ENCODE peak calls at places on chromosomes 13 and 19, in ten cellular contexts. One of them, this sample, is unnamed.

GRCh38 chr13:71643466-71643865 is 223.5 kb downstream of the DACH1 start:
- DNase-seq in psoas muscle: no peak
- DNase-seq in upper lobe of right lung: no peak
- DNase-seq in transverse colon: no peak
- DNase-seq in tibial artery: no peak
- DNase-seq in brain microvascular endothelial cell: no peak
- DNase-seq in Panc1: no peak
- DNase-seq in IMR-90: no peak
- DNase-seq in GM23338: no peak
- DNase-seq in tibial nerve: no peak
- DNase-seq in this sample: no peak

GRCh38 chr13:28584873-28585317 is 74.0 kb upstream of the POMP start:
- DNase-seq in psoas muscle: no peak
- DNase-seq in upper lobe of right lung: no peak
- DNase-seq in transverse colon: no peak
- DNase-seq in tibial artery: no peak
- DNase-seq in brain microvascular endothelial cell: no peak
- DNase-seq in Panc1: no peak
- DNase-seq in IMR-90: peak; percentile 71
- DNase-seq in GM23338: no peak
- DNase-seq in tibial nerve: no peak
- DNase-seq in this sample: no peak

GRCh38 chr13:95058680-95059079 is 242.6 kb downstream of the ABCC4 start:
- DNase-seq in psoas muscle: peak; percentile 68
- DNase-seq in upper lobe of right lung: no peak
- DNase-seq in transverse colon: no peak
- DNase-seq in tibial artery: no peak
- DNase-seq in brain microvascular endothelial cell: no peak
- DNase-seq in Panc1: no peak
- DNase-seq in IMR-90: no peak
- DNase-seq in GM23338: no peak
- DNase-seq in tibial nerve: no peak
- DNase-seq in this sample: no peak

GRCh38 chr13:32947886-32948285 is 68.3 kb upstream of the KL start:
- DNase-seq in psoas muscle: no peak
- DNase-seq in upper lobe of right lung: no peak
- DNase-seq in transverse colon: no peak
- DNase-seq in tibial artery: no peak
- DNase-seq in brain microvascular endothelial cell: no peak
- DNase-seq in Panc1: no peak
- DNase-seq in IMR-90: no peak
- DNase-seq in GM23338: no peak
- DNase-seq in tibial nerve: no peak
- DNase-seq in this sample: no peak

GRCh38 chr13:30061217-30061616 is 210.8 kb upstream of the UBL3 start:
- DNase-seq in psoas muscle: no peak
- DNase-seq in upper lobe of right lung: no peak
- DNase-seq in transverse colon: no peak
- DNase-seq in tibial artery: no peak
- DNase-seq in brain microvascular endothelial cell: no peak
- DNase-seq in Panc1: no peak
- DNase-seq in IMR-90: peak; percentile 16
- DNase-seq in GM23338: no peak
- DNase-seq in tibial nerve: no peak
- DNase-seq in this sample: no peak

GRCh38 chr19:4713384-4713951 is 10.2 kb downstream of the DPP9 start:
- DNase-seq in psoas muscle: peak; percentile 98
- DNase-seq in upper lobe of right lung: peak; percentile 76
- DNase-seq in transverse colon: peak; percentile 93
- DNase-seq in tibial artery: peak; percentile 66
- DNase-seq in brain microvascular endothelial cell: peak; percentile 96
- DNase-seq in Panc1: peak; percentile 91
- DNase-seq in IMR-90: peak; percentile 97
- DNase-seq in GM23338: no peak
- DNase-seq in tibial nerve: peak; percentile 70
- DNase-seq in this sample: peak; percentile 85

GRCh38 chr19:8242212-8242821 is 33.1 kb downstream of the CERS4 start:
- DNase-seq in psoas muscle: no peak
- DNase-seq in upper lobe of right lung: no peak
- DNase-seq in transverse colon: no peak
- DNase-seq in tibial artery: no peak
- DNase-seq in brain microvascular endothelial cell: no peak
- DNase-seq in Panc1: no peak
- DNase-seq in IMR-90: no peak
- DNase-seq in GM23338: no peak
- DNase-seq in tibial nerve: no peak
- DNase-seq in this sample: no peak

GRCh38 chr19:512548-513365 is 5.5 kb downstream of the TPGS1 start:
- DNase-seq in psoas muscle: peak; percentile 54
- DNase-seq in upper lobe of right lung: peak; percentile 86
- DNase-seq in transverse colon: no peak
- DNase-seq in tibial artery: no peak
- DNase-seq in brain microvascular endothelial cell: no peak
- DNase-seq in Panc1: no peak
- DNase-seq in IMR-90: no peak
- DNase-seq in GM23338: no peak
- DNase-seq in tibial nerve: no peak
- DNase-seq in this sample: no peak

GRCh38 chr19:3409346-3410064 is 43.1 kb downstream of the NFIC start:
- DNase-seq in psoas muscle: peak; percentile 97
- DNase-seq in upper lobe of right lung: no peak
- DNase-seq in transverse colon: peak; percentile 60
- DNase-seq in tibial artery: no peak
- DNase-seq in brain microvascular endothelial cell: no peak
- DNase-seq in Panc1: no peak
- DNase-seq in IMR-90: no peak
- DNase-seq in GM23338: no peak
- DNase-seq in tibial nerve: peak; percentile 61
- DNase-seq in this sample: peak; percentile 82

GRCh38 chr13:105037064-105037463 is 1498.4 kb downstream of the EFNB2 start:
- DNase-seq in psoas muscle: no peak
- DNase-seq in upper lobe of right lung: no peak
- DNase-seq in transverse colon: no peak
- DNase-seq in tibial artery: no peak
- DNase-seq in brain microvascular endothelial cell: peak; percentile 67
- DNase-seq in Panc1: no peak
- DNase-seq in IMR-90: no peak
- DNase-seq in GM23338: no peak
- DNase-seq in tibial nerve: no peak
- DNase-seq in this sample: no peak

GRCh38 chr19:45403781-45404556 is 900 bp downstream of the PPP1R13L start:
- DNase-seq in psoas muscle: no peak
- DNase-seq in upper lobe of right lung: peak; percentile 87
- DNase-seq in transverse colon: peak; percentile 82
- DNase-seq in tibial artery: peak; percentile 45
- DNase-seq in brain microvascular endothelial cell: peak; percentile 51
- DNase-seq in Panc1: no peak
- DNase-seq in IMR-90: no peak
- DNase-seq in GM23338: peak; percentile 95
- DNase-seq in tibial nerve: no peak
- DNase-seq in this sample: peak; percentile 75

GRCh38 chr13:110305949-110306339 is 1.0 kb downstream of the COL4A1 start:
- DNase-seq in psoas muscle: no peak
- DNase-seq in upper lobe of right lung: no peak
- DNase-seq in transverse colon: no peak
- DNase-seq in tibial artery: no peak
- DNase-seq in brain microvascular endothelial cell: no peak
- DNase-seq in Panc1: no peak
- DNase-seq in IMR-90: no peak
- DNase-seq in GM23338: no peak
- DNase-seq in tibial nerve: no peak
- DNase-seq in this sample: no peak
- H3K4me3 ChIP-seq in psoas muscle: peak overlapping the region; percentile 77
- H3K4me3 ChIP-seq in upper lobe of right lung: peak overlapping the region; percentile 71
- H3K4me3 ChIP-seq in transverse colon: peak overlapping the region; percentile 58
- H3K4me3 ChIP-seq in tibial artery: peak overlapping the region; percentile 97
- H3K4me3 ChIP-seq in brain microvascular endothelial cell: peak overlapping the region; percentile 98
- H3K4me3 ChIP-seq in Panc1: peak overlapping the region; percentile 37
- H3K4me3 ChIP-seq in IMR-90: peak overlapping the region; percentile 84
- H3K4me3 ChIP-seq in GM23338: peak overlapping the region; percentile 98
- H3K4me3 ChIP-seq in tibial nerve: peak overlapping the region; percentile 70
- H3K4me3 ChIP-seq in this sample: peak overlapping the region; percentile 83

GRCh38 chr19:40191836-40192646 is 815 bp downstream of the MAP3K10 start:
- DNase-seq in psoas muscle: peak; percentile 68
- DNase-seq in upper lobe of right lung: peak; percentile 70
- DNase-seq in transverse colon: peak; percentile 37
- DNase-seq in tibial artery: no peak
- DNase-seq in brain microvascular endothelial cell: no peak
- DNase-seq in Panc1: no peak
- DNase-seq in IMR-90: peak; percentile 19
- DNase-seq in GM23338: peak; percentile 85
- DNase-seq in tibial nerve: no peak
- DNase-seq in this sample: no peak
- TF ChIP-seq CTCF in psoas muscle: no peak
- TF ChIP-seq CTCF in upper lobe of right lung: peak; percentile 6
- TF ChIP-seq CTCF in transverse colon: no peak
- TF ChIP-seq CTCF in tibial artery: no peak
- TF ChIP-seq CTCF in brain microvascular endothelial cell: no peak
- TF ChIP-seq CTCF in Panc1: no peak
- TF ChIP-seq CTCF in IMR-90: peak; percentile 7
- TF ChIP-seq CTCF in GM23338: peak; percentile 53
- TF ChIP-seq CTCF in tibial nerve: no peak
- TF ChIP-seq CTCF in this sample: no peak

DNA sequence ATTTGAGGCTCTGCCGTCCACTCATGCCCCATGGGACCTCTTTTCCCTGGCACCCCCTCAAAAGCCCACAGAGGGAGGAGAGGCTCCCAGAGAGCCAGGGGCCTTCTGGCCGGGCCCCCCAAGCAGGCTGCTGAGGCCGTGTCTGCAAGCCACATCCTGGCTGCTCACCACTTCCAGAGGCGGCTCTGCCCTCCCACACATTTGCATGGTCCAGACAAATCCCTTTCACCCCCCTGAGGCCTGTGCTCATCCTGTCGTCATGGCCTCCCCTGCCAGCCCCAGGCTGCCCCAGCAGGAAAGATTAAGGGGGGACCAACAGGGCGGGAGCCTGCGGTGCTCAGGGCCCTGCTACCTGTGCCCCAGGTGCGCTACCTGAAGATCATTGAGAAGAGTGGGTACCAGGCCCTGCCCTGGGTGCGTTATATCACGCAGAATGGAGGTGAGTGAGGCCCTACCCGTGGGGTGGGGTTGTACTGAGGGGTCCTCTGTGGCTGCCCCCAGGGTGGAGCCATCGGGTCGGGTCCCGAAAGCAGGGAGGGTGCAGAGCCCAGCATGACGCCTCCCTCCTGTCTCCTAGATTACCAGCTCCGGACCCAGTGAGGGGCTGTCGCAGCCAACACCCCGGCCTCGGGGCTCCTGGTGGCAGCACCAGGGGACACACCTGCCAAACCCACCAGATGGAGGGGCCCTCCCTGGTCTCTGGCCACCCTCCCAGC is 36.3 kb downstream of the AP1M1 start:
- DNase-seq in psoas muscle: no peak
- DNase-seq in upper lobe of right lung: peak; percentile 64
- DNase-seq in transverse colon: no peak
- DNase-seq in tibial artery: no peak
- DNase-seq in brain microvascular endothelial cell: no peak
- DNase-seq in Panc1: no peak
- DNase-seq in IMR-90: no peak
- DNase-seq in GM23338: no peak
- DNase-seq in tibial nerve: no peak
- DNase-seq in this sample: no peak
- H3K27ac ChIP-seq in psoas muscle: no peak overlapping the region
- H3K27ac ChIP-seq in upper lobe of right lung: no peak overlapping the region
- H3K27ac ChIP-seq in transverse colon: no peak overlapping the region
- H3K27ac ChIP-seq in tibial artery: no peak overlapping the region
- H3K27ac ChIP-seq in brain microvascular endothelial cell: no peak overlapping the region
- H3K27ac ChIP-seq in Panc1: no peak overlapping the region
- H3K27ac ChIP-seq in IMR-90: no peak overlapping the region
- H3K27ac ChIP-seq in GM23338: no peak overlapping the region
- H3K27ac ChIP-seq in tibial nerve: no peak overlapping the region
- H3K27ac ChIP-seq in this sample: no peak overlapping the region

GRCh38 chr19:13864513-13865242 is 12.3 kb upstream of the NANOS3 start:
- DNase-seq in psoas muscle: peak; percentile 42
- DNase-seq in upper lobe of right lung: no peak
- DNase-seq in transverse colon: no peak
- DNase-seq in tibial artery: no peak
- DNase-seq in brain microvascular endothelial cell: no peak
- DNase-seq in Panc1: no peak
- DNase-seq in IMR-90: no peak
- DNase-seq in GM23338: no peak
- DNase-seq in tibial nerve: no peak
- DNase-seq in this sample: no peak
- H3K4me3 ChIP-seq in psoas muscle: peak overlapping the region; percentile 72
- H3K4me3 ChIP-seq in upper lobe of right lung: peak overlapping the region; percentile 61
- H3K4me3 ChIP-seq in transverse colon: peak overlapping the region; percentile 79
- H3K4me3 ChIP-seq in tibial artery: peak overlapping the region; percentile 71
- H3K4me3 ChIP-seq in brain microvascular endothelial cell: peak overlapping the region; percentile 35
- H3K4me3 ChIP-seq in Panc1: peak overlapping the region; percentile 18
- H3K4me3 ChIP-seq in IMR-90: no peak overlapping the region
- H3K4me3 ChIP-seq in GM23338: peak overlapping the region; percentile 45
- H3K4me3 ChIP-seq in tibial nerve: peak overlapping the region; percentile 17
- H3K4me3 ChIP-seq in this sample: peak overlapping the region; percentile 85

This sample was measured in left ventricle myocardium inferior.